ENCODE peak calls at places on chromosomes 11 and 22, in seven cellular contexts. W, Z, M, S, G, X and B are unnamed samples.

GRCh38 chr11:8913961-8914660 is 3.1 kb downstream of the AKIP1 start:
- DNase-seq in W (peak; percentile 49), Z (peak; percentile 47), M (no peak), S (peak; percentile 29), G (no peak), X (peak; percentile 54), B (peak; percentile 37)

GRCh38 chr11:86476109-86476861 is 101.6 kb downstream of the CCDC81 start:
- DNase-seq in W (no peak), Z (no peak), M (no peak), S (no peak), G (no peak), X (no peak), B (no peak)

GRCh38 chr11:115290479-115291390 is 213.5 kb downstream of the CADM1 start:
- DNase-seq in W (no peak), Z (no peak), M (no peak), S (no peak), G (no peak), X (peak; percentile 36), B (no peak)

GRCh38 chr11:73149105-73149504 is 7.0 kb upstream of the FCHSD2 start:
- DNase-seq in W (no peak), Z (no peak), M (no peak), S (no peak), G (no peak), X (no peak), B (no peak)

GRCh38 chr11:115078461-115079438 is 400.4 kb downstream of the NXPE2 start:
- DNase-seq in W (no peak), Z (no peak), M (no peak), S (no peak), G (no peak), X (no peak), B (no peak)

GRCh38 chr11:46826310-46827044 is 19.6 kb downstream of the CKAP5 start:
- DNase-seq in W (peak; percentile 81), Z (peak; percentile 72), M (peak; percentile 24), S (peak; percentile 67), G (peak; percentile 67), X (peak; percentile 74), B (peak; percentile 23)

GRCh38 chr11:115924744-115925567 is 420.7 kb upstream of the CADM1 start:
- DNase-seq in W (no peak), Z (no peak), M (peak; percentile 67), S (no peak), G (no peak), X (peak; percentile 88), B (no peak)

GRCh38 chr11:48005878-48006277 is 25.5 kb downstream of the PTPRJ start:
- DNase-seq in W (no peak), Z (no peak), M (no peak), S (no peak), G (no peak), X (no peak), B (no peak)

GRCh38 chr22:20206709-20207215 is 55.9 kb upstream of the CCDC188 start:
- DNase-seq in W (no peak), Z (peak; percentile 18), M (no peak), S (peak; percentile 17), G (peak; percentile 27), X (no peak), B (no peak)
- TF ChIP-seq CTCF in W (no peak), Z (no peak), M (no peak), S (no peak), G (no peak), X (no peak), B (no peak)

GRCh38 chr22:31106001-31106571 is 1.3 kb downstream of the SELENOM start:
- DNase-seq in W (no peak), Z (no peak), M (no peak), S (peak; percentile 19), G (no peak), X (no peak), B (no peak)
- TF ChIP-seq CTCF in W (no peak), Z (peak; percentile 14), M (peak; percentile 11), S (no peak), G (peak; percentile 33), X (no peak), B (no peak)

DNA sequence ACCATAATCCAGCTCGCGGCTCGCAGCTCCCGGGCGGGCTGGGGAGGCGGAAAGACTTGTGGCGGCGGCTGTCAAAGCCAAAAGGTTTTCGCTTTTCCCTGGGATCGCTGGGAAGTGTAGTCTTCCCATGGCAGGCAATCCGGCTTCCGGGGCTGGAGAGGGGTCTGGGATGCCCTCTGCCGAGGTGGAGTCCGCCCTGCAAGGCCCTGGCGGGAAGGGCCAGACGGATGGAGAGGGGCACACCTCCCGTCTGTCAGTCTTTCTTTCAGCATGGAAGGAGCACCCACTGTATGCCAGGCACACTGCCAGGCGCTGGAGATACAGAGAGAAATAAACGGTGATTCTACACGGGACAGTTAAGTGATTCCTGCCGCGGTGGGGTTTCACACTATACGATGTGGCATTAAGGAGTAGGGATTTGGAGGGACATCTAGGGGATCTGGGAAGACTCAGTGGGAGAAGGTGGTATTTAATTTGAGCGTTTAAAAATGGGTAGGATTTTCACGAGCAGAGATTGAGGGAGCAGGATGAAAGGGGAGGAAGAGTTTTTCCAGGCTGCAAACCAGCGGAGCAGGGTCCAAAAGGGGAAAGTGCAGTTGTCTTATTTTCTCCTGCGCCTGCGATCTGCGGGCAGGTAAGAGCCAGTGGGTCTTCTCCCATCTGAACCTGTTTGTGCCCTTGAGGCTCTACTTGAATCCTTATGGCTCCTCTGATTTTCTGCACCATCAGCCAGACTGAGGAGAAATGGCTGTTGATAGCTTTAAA is at the start of gene BACE1:
- DNase-seq in W (no peak), Z (peak; percentile 84), M (peak; percentile 59), S (peak; percentile 81), G (peak; percentile 82), X (peak; percentile 84), B (peak; percentile 80)
- TF ChIP-seq CTCF in W (no peak), Z (peak; percentile 75), M (peak; percentile 67), S (peak; percentile 20), G (peak; percentile 58), X (peak; percentile 69), B (peak; percentile 61)

GRCh38 chr22:39530692-39531331 is 1.7 kb downstream of the RPS19BP1 start:
- DNase-seq in W (no peak), Z (peak; percentile 45), M (no peak), S (no peak), G (peak; percentile 44), X (no peak), B (no peak)

GRCh38 chr22:39528681-39529486 is 3.7 kb downstream of the RPS19BP1 start:
- DNase-seq in W (peak; percentile 94), Z (peak; percentile 94), M (peak; percentile 84), S (peak; percentile 92), G (peak; percentile 91), X (peak; percentile 92), B (peak; percentile 65)

GRCh38 chr22:39528080-39528661 is 4.4 kb downstream of the RPS19BP1 start:
- DNase-seq in W (no peak), Z (no peak), M (no peak), S (no peak), G (no peak), X (no peak), B (no peak)

GRCh38 chr22:39530136-39530535 is 2.4 kb downstream of the RPS19BP1 start:
- DNase-seq in W (no peak), Z (no peak), M (no peak), S (no peak), G (no peak), X (no peak), B (no peak)

DNA sequence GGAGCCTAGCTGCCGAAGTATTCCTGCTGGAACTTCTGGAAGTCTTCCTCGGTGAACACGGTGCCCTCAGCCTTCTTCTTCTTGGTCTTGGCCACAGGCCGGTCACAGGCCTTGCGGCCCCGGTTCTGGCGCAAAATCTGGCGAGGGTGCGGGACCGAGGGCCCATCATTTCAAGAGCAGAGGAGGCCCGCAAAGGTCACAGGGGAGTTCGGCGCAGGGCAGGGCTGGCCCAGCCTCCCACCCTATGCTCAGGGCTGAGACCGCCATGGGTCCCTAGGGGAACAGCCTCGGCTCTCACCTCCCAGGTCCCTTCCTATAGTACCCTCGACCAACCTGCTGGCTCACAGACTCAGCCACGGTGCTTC is 3.1 kb downstream of the RPS19BP1 start:
- DNase-seq in W (no peak), Z (no peak), M (no peak), S (no peak), G (no peak), X (no peak), B (no peak)
- TF ChIP-seq CTCF in W (peak; percentile 74), Z (no peak), M (no peak), S (no peak), G (no peak), X (no peak), B (no peak)

DNA sequence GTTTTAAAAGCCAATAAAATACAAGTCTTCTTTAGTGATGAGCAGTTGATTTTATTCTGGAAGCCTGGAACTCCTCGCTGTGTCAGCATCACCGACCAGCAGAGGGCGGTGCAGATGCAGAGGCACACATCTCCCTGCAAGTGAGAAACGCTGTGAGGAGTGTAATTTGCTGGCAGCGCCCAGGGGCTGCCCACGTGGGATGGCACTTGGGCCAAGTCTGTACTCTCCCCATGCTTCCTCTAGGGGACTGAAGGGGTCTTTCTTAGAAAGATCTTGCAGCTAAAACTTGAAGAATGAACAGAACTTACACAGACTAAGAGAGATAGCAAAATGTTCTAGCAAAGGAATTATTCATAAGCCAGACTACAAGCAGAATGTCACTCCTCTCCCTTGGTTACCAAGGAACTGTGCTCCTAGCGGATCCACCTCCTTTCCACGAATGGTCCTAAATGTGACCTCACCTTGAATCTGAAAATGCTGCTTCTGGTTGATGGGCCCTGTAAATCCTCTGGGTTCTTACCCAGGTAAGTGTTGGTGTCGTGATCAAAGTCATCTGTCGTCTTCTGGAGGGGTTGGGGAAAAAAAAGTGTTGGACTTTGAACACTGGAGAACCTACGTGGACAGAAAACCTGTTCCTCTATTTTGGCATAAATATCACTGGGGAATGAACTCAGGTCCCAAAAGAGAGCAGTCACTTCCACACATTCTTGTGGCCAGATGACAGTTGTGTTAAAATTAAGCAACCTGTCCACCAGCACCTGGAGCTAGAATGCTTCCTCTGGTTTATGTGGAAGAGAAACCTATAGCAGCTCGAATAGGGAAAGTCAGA is 31.8 kb downstream of the CNTF start:
- DNase-seq in W (peak; percentile 83), Z (peak; percentile 84), M (peak; percentile 29), S (peak; percentile 77), G (peak; percentile 73), X (peak; percentile 69), B (no peak)
- TF ChIP-seq CTCF in W (peak; percentile 93), Z (peak; percentile 94), M (peak; percentile 93), S (peak; percentile 87), G (peak; percentile 92), X (peak; percentile 94), B (peak; percentile 91)

GRCh38 chr11:71563401-71563800 is 2.0 kb upstream of the KRTAP5-10 start:
- DNase-seq in W (peak; percentile 29), Z (peak; percentile 14), M (no peak), S (peak; percentile 68), G (peak; percentile 50), X (peak; percentile 39), B (no peak)
- TF ChIP-seq CTCF in W (peak; percentile 14), Z (no peak), M (peak; percentile 41), S (peak; percentile 35), G (peak; percentile 46), X (peak; percentile 48), B (peak; percentile 17)

DNA sequence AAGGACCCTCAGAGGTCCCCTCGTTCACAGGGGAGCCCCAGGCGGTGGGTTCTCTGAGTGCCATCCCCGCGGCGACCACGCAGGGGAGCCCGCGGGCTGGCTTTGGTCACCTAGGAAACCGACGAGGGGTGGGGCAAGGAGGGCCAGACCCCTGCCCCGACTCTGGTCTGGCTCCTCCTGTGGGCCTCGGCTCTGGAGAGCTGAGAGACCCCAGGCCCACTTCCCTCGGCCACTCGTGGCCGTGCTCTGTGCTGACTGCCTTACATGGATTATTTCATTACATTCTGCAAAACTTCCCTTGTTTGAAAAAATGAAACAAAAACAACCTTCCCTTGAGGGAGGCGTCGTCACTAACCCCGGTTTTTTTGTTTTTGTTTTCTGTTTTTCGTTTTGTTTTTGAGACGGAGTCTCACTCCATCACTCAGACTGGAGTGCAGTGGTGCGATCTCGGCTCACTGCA is 15.2 kb upstream of the CYTH4 start:
- DNase-seq in W (peak; percentile 85), Z (peak; percentile 30), M (no peak), S (no peak), G (no peak), X (no peak), B (no peak)
- TF ChIP-seq CTCF in W (peak; percentile 96), Z (peak; percentile 91), M (peak; percentile 88), S (peak; percentile 68), G (peak; percentile 65), X (peak; percentile 64), B (peak; percentile 43)